ENCODE peak calls at places on chromosomes 3 and 15, in five cellular contexts. E, S, X, W and D are unnamed samples. For H3K9me3, the result is how much of the 10 kb centered on the place peaks cover.

GRCh38 chr3:39147711-39148115 is 5.7 kb downstream of the CSRNP1 start:
- DNase-seq in E (no peak), S (peak), X (no peak), W (no peak), D (no peak)

GRCh38 chr3:100136921-100137320 is 22.6 kb upstream of the FILIP1L start:
- DNase-seq in E (no peak), S (peak), X (no peak), W (no peak), D (no peak)

GRCh38 chr3:173354124-173354523 is 43.4 kb upstream of the NLGN1 start:
- DNase-seq in E (no peak), S (no peak), X (no peak), W (no peak), D (no peak)

GRCh38 chr3:45079715-45080114 is 53.6 kb downstream of the CLEC3B start:
- DNase-seq in E (no peak), S (no peak), X (no peak), W (no peak), D (no peak)

GRCh38 chr3:177126015-177126773 is 71.1 kb downstream of the TBL1XR1 start:
- DNase-seq in E (peak), S (peak), X (no peak), W (no peak), D (no peak)

GRCh38 chr15:74208901-74209559 is 6.4 kb upstream of the STRA6 start:
- DNase-seq in E (no peak), S (no peak), X (no peak), W (no peak), D (no peak)

GRCh38 chr15:101554115-101554915 is 64.8 kb upstream of the PCSK6 start:
- DNase-seq in E (no peak), S (no peak), X (no peak), W (no peak), D (no peak)

GRCh38 chr15:77455696-77456293 is 35.1 kb downstream of the HMG20A start:
- DNase-seq in E (no peak), S (peak), X (no peak), W (no peak), D (no peak)

GRCh38 chr3:18725668-18726407 is 300.7 kb upstream of the SATB1 start:
- DNase-seq in E (no peak), S (no peak), X (no peak), W (no peak), D (no peak)

GRCh38 chr15:52709172-52709979 is 30.2 kb upstream of the ATOSA start:
- DNase-seq in E (no peak), S (no peak), X (peak), W (no peak), D (no peak)

GRCh38 chr15:74035121-74035829 is 40.8 kb downstream of the PML start:
- DNase-seq in E (no peak), S (no peak), X (no peak), W (no peak), D (no peak)

GRCh38 chr15:89679221-89679620 is at the start of gene PLIN1:
- DNase-seq in E (no peak), S (no peak), X (no peak), W (no peak), D (no peak)

GRCh38 chr3:131535596-131535995 is 32.8 kb upstream of the MRPL3 start:
- DNase-seq in E (peak), S (peak), X (no peak), W (no peak), D (no peak)

GRCh38 chr3:119294402-119294888 is 262 bp downstream of the ARHGAP31 start:
- DNase-seq in E (no peak), S (no peak), X (peak), W (peak), D (no peak)

GRCh38 chr3:64936570-64936969 is 248.8 kb upstream of the ADAMTS9 start:
- DNase-seq in E (no peak), S (peak), X (no peak), W (no peak), D (no peak)

GRCh38 chr15:68210821-68211655 is 5.9 kb upstream of the CALML4 start:
- DNase-seq in E (no peak), S (peak), X (peak), W (peak), D (peak)

GRCh38 chr3:150870406-150870805 is 34.8 kb downstream of the MINDY4B start:
- DNase-seq in E (no peak), S (peak), X (no peak), W (no peak), D (no peak)

GRCh38 chr3:146019508-146019907 is 141.5 kb downstream of the PLOD2 start:
- DNase-seq in E (peak), S (peak), X (no peak), W (no peak), D (no peak)

GRCh38 chr3:132555316-132556035 is 41.6 kb upstream of the ACKR4 start:
- DNase-seq in E (no peak), S (no peak), X (no peak), W (no peak), D (no peak)

GRCh38 chr15:92394327-92395175 is 870 bp downstream of the ST8SIA2 start:
- DNase-seq in E (no peak), S (no peak), X (no peak), W (no peak), D (no peak)

GRCh38 chr3:62159693-62160092 is 213.7 kb downstream of the FEZF2 start:
- DNase-seq in E (no peak), S (peak), X (no peak), W (peak), D (no peak)

GRCh38 chr3:136856665-136857064 is 5.3 kb upstream of the NCK1 start:
- DNase-seq in E (no peak), S (no peak), X (no peak), W (no peak), D (no peak)

GRCh38 chr3:150460484-150460883 is 52.4 kb downstream of the TSC22D2 start:
- DNase-seq in E (no peak), S (no peak), X (no peak), W (no peak), D (no peak)

GRCh38 chr15:78449220-78449999 is 11.4 kb downstream of the IREB2 start:
- DNase-seq in E (peak), S (no peak), X (no peak), W (no peak), D (no peak)

GRCh38 chr15:90814193-90814811 is 54.1 kb upstream of the FURIN start:
- DNase-seq in E (peak), S (no peak), X (no peak), W (no peak), D (peak)

GRCh38 chr3:76570436-76571057 is 469.4 kb upstream of the ROBO2 start:
- DNase-seq in E (no peak), S (peak), X (no peak), W (no peak), D (no peak)

GRCh38 chr3:18937574-18937973 is 210.7 kb upstream of the KCNH8 start:
- DNase-seq in E (no peak), S (no peak), X (no peak), W (no peak), D (no peak)

GRCh38 chr3:174397848-174398247 is 461.3 kb upstream of the NAALADL2 start:
- DNase-seq in E (peak), S (peak), X (no peak), W (no peak), D (no peak)

GRCh38 chr3:139325551-139325950 is 18.3 kb upstream of the MRPS22 start:
- DNase-seq in E (no peak), S (no peak), X (no peak), W (peak), D (no peak)

GRCh38 chr15:48336940-48337339 is 5.7 kb downstream of the DUT start:
- DNase-seq in E (no peak), S (peak), X (no peak), W (no peak), D (no peak)
- TF ChIP-seq CTCF in E (no peak), S (peak), X (no peak), W (no peak), D (peak)

GRCh38 chr15:25065876-25066275 is 111.1 kb downstream of the SNRPN start:
- DNase-seq in E (no peak), S (no peak), X (peak), W (no peak), D (peak)

GRCh38 chr15:25068696-25069095 is 113.9 kb downstream of the SNRPN start:
- DNase-seq in E (no peak), S (no peak), X (peak), W (no peak), D (no peak)

GRCh38 chr15:25066708-25067107 is 111.9 kb downstream of the SNRPN start:
- DNase-seq in E (no peak), S (no peak), X (peak), W (no peak), D (peak)

GRCh38 chr15:25065286-25065685 is 110.5 kb downstream of the SNRPN start:
- DNase-seq in E (no peak), S (no peak), X (peak), W (no peak), D (peak)

GRCh38 chr15:25067725-25068309 is 113.0 kb downstream of the SNRPN start:
- DNase-seq in E (no peak), S (no peak), X (peak), W (no peak), D (peak)
- H3K9me3 ChIP-seq in E (half or more), S (half or more), X (under half), W (half or more), D (half or more)

GRCh38 chr15:64462492-64462891 is 2.1 kb downstream of the ZNF609 start:
- DNase-seq in E (no peak), S (no peak), X (no peak), W (no peak), D (no peak)
- H3K4me3 ChIP-seq in E (no peak), S (no peak), X (no peak), W (no peak), D (no peak)

DNA sequence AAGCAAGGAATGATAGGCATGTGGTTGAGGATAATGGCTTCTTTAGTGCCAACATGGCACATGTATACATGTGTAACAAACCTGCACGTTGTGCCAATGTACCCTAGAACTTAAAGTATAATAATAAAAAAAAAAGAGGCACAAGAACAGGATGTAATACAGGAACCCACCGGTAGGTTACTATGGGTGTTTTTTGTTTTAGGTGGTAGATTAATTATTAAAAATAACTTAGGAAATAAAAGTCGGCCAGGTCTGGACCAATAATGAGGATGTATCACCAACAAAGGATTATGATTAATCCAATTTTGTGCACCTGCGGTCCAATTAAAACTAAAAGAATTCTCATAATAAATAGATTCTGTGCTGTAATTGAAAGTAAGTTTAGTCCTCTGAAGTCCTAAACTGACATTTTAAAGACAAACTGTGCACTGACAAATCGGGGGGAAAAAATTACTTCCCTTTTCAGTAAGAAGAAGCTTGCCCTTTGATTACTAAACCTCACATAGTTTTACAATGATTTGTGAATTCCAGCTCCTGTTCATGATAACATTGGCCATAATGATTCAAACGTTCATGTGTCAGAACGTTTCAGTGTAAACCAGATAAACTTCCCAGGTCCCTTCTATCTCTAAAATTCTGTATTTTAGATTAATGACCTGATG is 62.2 kb downstream of the CASR start:
- DNase-seq in E (peak), S (no peak), X (no peak), W (no peak), D (no peak)
- TF ChIP-seq CTCF in E (peak), S (no peak), X (peak), W (no peak), D (no peak)